ENCODE peak calls at places on chromosome 13, in nine cellular contexts. L is MCF 10A, M is progenitor cell of endocrine pancreas, P is psoas muscle, H is lung, B is OCI-LY7, R is foreskin fibroblast, G is WTC11, I is foreskin keratinocyte. E is an unnamed sample.

GRCh38 chr13:96089749-96090239 is at the start of gene HS6ST3:
- DNase-seq in G (peak), P (peak), H (no peak), L (peak), M (peak), I (no peak), R (peak), B (no peak), E (peak)

GRCh38 chr13:27379694-27380596 is 44.5 kb upstream of the GTF3A start:
- DNase-seq in P (peak), R (peak), I (no peak), G (peak), B (peak), L (peak), H (no peak), M (peak), E (peak)

GRCh38 chr13:75072368-75072767 is 409.6 kb downstream of the TBC1D4 start:
- DNase-seq in L (no peak), I (no peak), R (no peak), H (no peak), P (no peak), B (no peak), G (no peak), M (no peak), E (no peak)

GRCh38 chr13:39105110-39105509 is 66.9 kb downstream of the NHLRC3 start:
- DNase-seq in G (no peak), R (peak), B (no peak), H (no peak), M (no peak), I (no peak), P (no peak), L (peak), E (no peak)

GRCh38 chr13:64551755-64552154 is 2678.4 kb downstream of the PCDH9 start:
- DNase-seq in I (peak), G (no peak), R (peak), B (no peak), L (peak), H (no peak), M (no peak), P (no peak), E (no peak)

GRCh38 chr13:64912141-64912540 is 2318.0 kb downstream of the PCDH9 start:
- DNase-seq in P (no peak), L (peak), I (peak), B (no peak), M (no peak), G (no peak), H (no peak), R (peak), E (no peak)

GRCh38 chr13:111007209-111007608 is 92.3 kb upstream of the ANKRD10 start:
- DNase-seq in M (no peak), G (no peak), L (no peak), P (no peak), I (no peak), H (no peak), R (no peak), B (peak), E (no peak)

GRCh38 chr13:101554420-101555125 is 102.1 kb downstream of the ITGBL1 start:
- DNase-seq in I (no peak), L (peak), B (no peak), M (no peak), P (no peak), G (no peak), H (no peak), R (peak), E (no peak)

GRCh38 chr13:77184455-77184854 is 142.4 kb downstream of the MYCBP2 start:
- DNase-seq in B (peak), H (no peak), G (no peak), L (no peak), M (no peak), R (no peak), I (peak), P (no peak), E (peak)

GRCh38 chr13:110991991-110992508 is 77.2 kb upstream of the ANKRD10 start:
- DNase-seq in H (no peak), I (no peak), L (no peak), R (no peak), M (no peak), P (no peak), G (no peak), B (no peak), E (no peak)

GRCh38 chr13:24923305-24923640 is 159.3 kb downstream of the RNF17 start:
- DNase-seq in I (no peak), G (no peak), M (no peak), R (peak), H (no peak), L (peak), B (peak), P (no peak), E (peak)

GRCh38 chr13:107864543-107865460 is 350.5 kb downstream of the LIG4 start:
- DNase-seq in B (peak), M (peak), R (peak), P (no peak), L (peak), H (no peak), I (no peak), G (peak), E (peak)

GRCh38 chr13:112587359-112587766 is 590 bp downstream of the TUBGCP3 start:
- DNase-seq in L (peak), R (peak), B (peak), P (peak), I (peak), M (peak), G (peak), H (peak), E (peak)

GRCh38 chr13:76791290-76791664 is 94.9 kb downstream of the KCTD12 start:
- DNase-seq in L (no peak), G (no peak), B (no peak), H (no peak), P (no peak), M (no peak), I (no peak), R (peak), E (no peak)

GRCh38 chr13:44231786-44232516 is 141.7 kb upstream of the SERP2 start:
- DNase-seq in R (peak), P (peak), H (peak), L (peak), M (no peak), I (peak), G (peak), B (no peak), E (no peak)

GRCh38 chr13:91804724-91805123 is 406.3 kb downstream of the GPC5 start:
- DNase-seq in R (no peak), G (no peak), B (no peak), I (no peak), L (no peak), P (no peak), M (no peak), H (no peak), E (no peak)

GRCh38 chr13:104171132-104171531 is 1104.9 kb upstream of the SLC10A2 start:
- DNase-seq in I (no peak), G (no peak), R (no peak), M (no peak), H (no peak), L (no peak), P (no peak), B (no peak), E (no peak)

GRCh38 chr13:58300224-58300623 is 668.7 kb downstream of the PCDH17 start:
- DNase-seq in B (no peak), H (no peak), G (no peak), M (no peak), R (no peak), L (no peak), I (no peak), P (no peak), E (no peak)

GRCh38 chr13:112894673-112895481 is 74.1 kb upstream of the MCF2L start:
- DNase-seq in R (no peak), G (peak), L (no peak), M (peak), P (no peak), I (no peak), H (no peak), B (no peak), E (no peak)

GRCh38 chr13:49838989-49839388 is 46.5 kb upstream of the KPNA3 start:
- DNase-seq in L (no peak), M (no peak), P (no peak), H (no peak), B (no peak), I (no peak), R (no peak), G (no peak), E (no peak)

GRCh38 chr13:90238433-90238832 is 1109.1 kb upstream of the MIR17HG start:
- DNase-seq in B (no peak), H (no peak), L (peak), P (no peak), R (no peak), I (peak), G (no peak), M (no peak), E (no peak)

GRCh38 chr13:44347905-44348304 is 25.7 kb upstream of the SERP2 start:
- DNase-seq in G (no peak), M (no peak), R (peak), H (no peak), P (no peak), B (no peak), L (no peak), I (no peak), E (no peak)

GRCh38 chr13:70723732-70724131 is 615.5 kb upstream of the KLHL1 start:
- DNase-seq in M (no peak), R (peak), H (no peak), L (peak), G (no peak), P (no peak), I (no peak), B (no peak), E (no peak)

GRCh38 chr13:31023126-31023525 is 90.7 kb downstream of the TEX26 start:
- DNase-seq in R (no peak), B (no peak), L (no peak), P (no peak), H (no peak), M (no peak), I (no peak), G (no peak), E (no peak)
- TF ChIP-seq CTCF in R (no peak), B (no peak), L (no peak), P (no peak), H (no peak), M (no peak), I (no peak), G (no peak), E (no peak)

GRCh38 chr13:28678809-28679208 is 19.9 kb downstream of the POMP start:
- DNase-seq in B (no peak), R (peak), M (no peak), H (no peak), L (no peak), G (no peak), P (no peak), I (no peak), E (no peak)
- TF ChIP-seq CTCF in B (peak), R (peak), M (peak), H (no peak), L (no peak), G (no peak), P (no peak), I (peak), E (peak)

GRCh38 chr13:53340505-53341143 is 312.0 kb downstream of the OLFM4 start:
- DNase-seq in R (no peak), M (no peak), P (no peak), G (no peak), L (no peak), H (no peak), B (no peak), I (no peak), E (no peak)
- TF ChIP-seq CTCF in R (no peak), M (no peak), P (no peak), G (no peak), L (no peak), H (no peak), B (no peak), I (no peak), E (no peak)

GRCh38 chr13:114339779-114340534 is 25.7 kb downstream of the CHAMP1 start:
- DNase-seq in P (no peak), L (peak), M (no peak), G (no peak), I (no peak), H (no peak), R (peak), B (peak), E (no peak)
- TF ChIP-seq CTCF in P (peak), L (peak), M (peak), G (no peak), I (peak), H (peak), R (peak), B (peak), E (peak)

GRCh38 chr13:97448503-97449251 is 14.7 kb downstream of the RAP2A start:
- DNase-seq in M (no peak), I (no peak), R (no peak), G (peak), B (no peak), P (no peak), H (no peak), L (no peak), E (no peak)
- TF ChIP-seq CTCF in M (no peak), I (no peak), R (no peak), G (no peak), B (no peak), P (no peak), H (no peak), L (no peak), E (no peak)

GRCh38 chr13:67353031-67353430 is 122.9 kb upstream of the PCDH9 start:
- DNase-seq in M (no peak), I (no peak), L (no peak), G (no peak), H (no peak), B (no peak), R (no peak), P (no peak), E (no peak)
- TF ChIP-seq CTCF in M (no peak), I (no peak), L (no peak), G (no peak), H (no peak), B (no peak), R (no peak), P (no peak), E (no peak)

E was measured in GM13976.